ENCODE peak calls at places on chromosomes 2 and 18, in ten cellular contexts. One of them, this sample, is unnamed.

GRCh38 chr2:205989291-205990071 is 96.5 kb downstream of the INO80D start:
- DNase-seq in aorta: no peak
- DNase-seq in naive thymus-derived CD4-positive, alpha-beta T cell: no peak
- DNase-seq in neural progenitor cell: peak
- DNase-seq in Panc1: no peak
- DNase-seq in ovary: no peak
- DNase-seq in IMR-90: no peak
- DNase-seq in fibroblast of lung: no peak
- DNase-seq in PC-9: no peak
- DNase-seq in suprapubic skin: no peak
- DNase-seq in this sample: no peak

GRCh38 chr18:69109686-69110085 is 291.0 kb upstream of the DOK6 start:
- DNase-seq in neural progenitor cell: no peak
- DNase-seq in IMR-90: peak
- DNase-seq in ovary: no peak
- DNase-seq in Panc1: no peak
- DNase-seq in naive thymus-derived CD4-positive, alpha-beta T cell: no peak
- DNase-seq in PC-9: no peak
- DNase-seq in aorta: no peak
- DNase-seq in fibroblast of lung: peak
- DNase-seq in suprapubic skin: no peak
- DNase-seq in this sample: no peak

GRCh38 chr2:112053917-112054846 is 887 bp upstream of the TMEM87B start:
- DNase-seq in naive thymus-derived CD4-positive, alpha-beta T cell: peak
- DNase-seq in neural progenitor cell: peak
- DNase-seq in suprapubic skin: peak
- DNase-seq in IMR-90: peak
- DNase-seq in PC-9: peak
- DNase-seq in aorta: peak
- DNase-seq in Panc1: peak
- DNase-seq in fibroblast of lung: peak
- DNase-seq in ovary: peak
- DNase-seq in this sample: peak

GRCh38 chr18:61127714-61128485 is 205.3 kb upstream of the CDH20 start:
- DNase-seq in Panc1: no peak
- DNase-seq in ovary: no peak
- DNase-seq in suprapubic skin: no peak
- DNase-seq in naive thymus-derived CD4-positive, alpha-beta T cell: no peak
- DNase-seq in IMR-90: no peak
- DNase-seq in PC-9: no peak
- DNase-seq in neural progenitor cell: no peak
- DNase-seq in fibroblast of lung: no peak
- DNase-seq in aorta: no peak
- DNase-seq in this sample: no peak

GRCh38 chr18:46278481-46279465 is 174.6 kb downstream of the HAUS1 start:
- DNase-seq in aorta: no peak
- DNase-seq in neural progenitor cell: no peak
- DNase-seq in Panc1: no peak
- DNase-seq in ovary: no peak
- DNase-seq in naive thymus-derived CD4-positive, alpha-beta T cell: no peak
- DNase-seq in IMR-90: peak
- DNase-seq in suprapubic skin: no peak
- DNase-seq in PC-9: no peak
- DNase-seq in fibroblast of lung: peak
- DNase-seq in this sample: no peak

GRCh38 chr2:240932001-240932723 is 26.0 kb downstream of the CROCC2 start:
- DNase-seq in Panc1: no peak
- DNase-seq in naive thymus-derived CD4-positive, alpha-beta T cell: no peak
- DNase-seq in suprapubic skin: peak
- DNase-seq in aorta: no peak
- DNase-seq in neural progenitor cell: no peak
- DNase-seq in fibroblast of lung: no peak
- DNase-seq in ovary: no peak
- DNase-seq in IMR-90: no peak
- DNase-seq in PC-9: no peak
- DNase-seq in this sample: no peak

GRCh38 chr2:201984800-201985525 is 48.7 kb upstream of the FZD7 start:
- DNase-seq in suprapubic skin: no peak
- DNase-seq in ovary: no peak
- DNase-seq in PC-9: no peak
- DNase-seq in IMR-90: no peak
- DNase-seq in fibroblast of lung: no peak
- DNase-seq in naive thymus-derived CD4-positive, alpha-beta T cell: no peak
- DNase-seq in neural progenitor cell: no peak
- DNase-seq in Panc1: no peak
- DNase-seq in aorta: no peak
- DNase-seq in this sample: no peak

GRCh38 chr18:22342625-22343024 is 75.1 kb downstream of the CTAGE1 start:
- DNase-seq in IMR-90: peak
- DNase-seq in fibroblast of lung: peak
- DNase-seq in neural progenitor cell: no peak
- DNase-seq in Panc1: no peak
- DNase-seq in aorta: peak
- DNase-seq in PC-9: peak
- DNase-seq in naive thymus-derived CD4-positive, alpha-beta T cell: no peak
- DNase-seq in ovary: no peak
- DNase-seq in suprapubic skin: no peak
- DNase-seq in this sample: no peak

GRCh38 chr2:136048886-136049832 is 63.7 kb upstream of the DARS1 start:
- DNase-seq in IMR-90: no peak
- DNase-seq in Panc1: no peak
- DNase-seq in ovary: no peak
- DNase-seq in naive thymus-derived CD4-positive, alpha-beta T cell: no peak
- DNase-seq in fibroblast of lung: no peak
- DNase-seq in aorta: no peak
- DNase-seq in suprapubic skin: no peak
- DNase-seq in neural progenitor cell: no peak
- DNase-seq in PC-9: no peak
- DNase-seq in this sample: no peak

GRCh38 chr2:67476808-67477790 is 80.0 kb downstream of the ETAA1 start:
- DNase-seq in neural progenitor cell: peak
- DNase-seq in PC-9: peak
- DNase-seq in IMR-90: peak
- DNase-seq in naive thymus-derived CD4-positive, alpha-beta T cell: no peak
- DNase-seq in fibroblast of lung: peak
- DNase-seq in suprapubic skin: no peak
- DNase-seq in ovary: no peak
- DNase-seq in Panc1: peak
- DNase-seq in aorta: no peak
- DNase-seq in this sample: no peak

GRCh38 chr2:175605599-175605988 is 396.5 kb downstream of the LNPK start:
- DNase-seq in suprapubic skin: no peak
- DNase-seq in aorta: no peak
- DNase-seq in naive thymus-derived CD4-positive, alpha-beta T cell: no peak
- DNase-seq in Panc1: no peak
- DNase-seq in ovary: no peak
- DNase-seq in neural progenitor cell: no peak
- DNase-seq in IMR-90: no peak
- DNase-seq in PC-9: no peak
- DNase-seq in fibroblast of lung: no peak
- DNase-seq in this sample: no peak

GRCh38 chr2:127173073-127173472 is 47.0 kb downstream of the CYP27C1 start:
- DNase-seq in IMR-90: peak
- DNase-seq in ovary: no peak
- DNase-seq in neural progenitor cell: no peak
- DNase-seq in naive thymus-derived CD4-positive, alpha-beta T cell: no peak
- DNase-seq in fibroblast of lung: peak
- DNase-seq in PC-9: no peak
- DNase-seq in aorta: no peak
- DNase-seq in Panc1: no peak
- DNase-seq in suprapubic skin: no peak
- DNase-seq in this sample: no peak

GRCh38 chr2:189407161-189407943 is 33.9 kb upstream of the WDR75 start:
- DNase-seq in neural progenitor cell: no peak
- DNase-seq in naive thymus-derived CD4-positive, alpha-beta T cell: no peak
- DNase-seq in Panc1: no peak
- DNase-seq in suprapubic skin: no peak
- DNase-seq in aorta: no peak
- DNase-seq in ovary: no peak
- DNase-seq in PC-9: no peak
- DNase-seq in IMR-90: peak
- DNase-seq in fibroblast of lung: peak
- DNase-seq in this sample: no peak

GRCh38 chr2:37604716-37605115 is 66.7 kb downstream of the CDC42EP3 start:
- DNase-seq in aorta: no peak
- DNase-seq in neural progenitor cell: no peak
- DNase-seq in Panc1: no peak
- DNase-seq in naive thymus-derived CD4-positive, alpha-beta T cell: no peak
- DNase-seq in IMR-90: peak
- DNase-seq in suprapubic skin: no peak
- DNase-seq in fibroblast of lung: no peak
- DNase-seq in PC-9: no peak
- DNase-seq in ovary: no peak
- DNase-seq in this sample: no peak

GRCh38 chr2:207528980-207529329 is 807 bp upstream of the CREB1 start:
- DNase-seq in fibroblast of lung: peak
- DNase-seq in ovary: no peak
- DNase-seq in aorta: peak
- DNase-seq in neural progenitor cell: no peak
- DNase-seq in naive thymus-derived CD4-positive, alpha-beta T cell: peak
- DNase-seq in suprapubic skin: no peak
- DNase-seq in PC-9: no peak
- DNase-seq in IMR-90: no peak
- DNase-seq in Panc1: no peak
- DNase-seq in this sample: no peak

GRCh38 chr2:19367346-19367745 is 8.9 kb upstream of the OSR1 start:
- DNase-seq in suprapubic skin: no peak
- DNase-seq in aorta: no peak
- DNase-seq in ovary: no peak
- DNase-seq in PC-9: no peak
- DNase-seq in IMR-90: no peak
- DNase-seq in Panc1: no peak
- DNase-seq in neural progenitor cell: no peak
- DNase-seq in fibroblast of lung: no peak
- DNase-seq in naive thymus-derived CD4-positive, alpha-beta T cell: no peak
- DNase-seq in this sample: no peak
- H3K27ac ChIP-seq in suprapubic skin: no peak
- H3K27ac ChIP-seq in aorta: no peak
- H3K27ac ChIP-seq in ovary: no peak
- H3K27ac ChIP-seq in PC-9: no peak
- H3K27ac ChIP-seq in IMR-90: no peak
- H3K27ac ChIP-seq in Panc1: no peak
- H3K27ac ChIP-seq in neural progenitor cell: no peak
- H3K27ac ChIP-seq in fibroblast of lung: no peak
- H3K27ac ChIP-seq in naive thymus-derived CD4-positive, alpha-beta T cell: no peak
- H3K27ac ChIP-seq in this sample: no peak

GRCh38 chr2:9003616-9004337 is at the start of gene MBOAT2:
- DNase-seq in Panc1: no peak
- DNase-seq in ovary: peak
- DNase-seq in suprapubic skin: peak
- DNase-seq in neural progenitor cell: peak
- DNase-seq in PC-9: peak
- DNase-seq in fibroblast of lung: peak
- DNase-seq in aorta: peak
- DNase-seq in naive thymus-derived CD4-positive, alpha-beta T cell: peak
- DNase-seq in IMR-90: peak
- DNase-seq in this sample: peak
- H3K27ac ChIP-seq in Panc1: peak
- H3K27ac ChIP-seq in ovary: peak
- H3K27ac ChIP-seq in suprapubic skin: peak
- H3K27ac ChIP-seq in neural progenitor cell: peak
- H3K27ac ChIP-seq in PC-9: peak
- H3K27ac ChIP-seq in fibroblast of lung: peak
- H3K27ac ChIP-seq in aorta: peak
- H3K27ac ChIP-seq in naive thymus-derived CD4-positive, alpha-beta T cell: peak
- H3K27ac ChIP-seq in IMR-90: peak
- H3K27ac ChIP-seq in this sample: peak

DNA sequence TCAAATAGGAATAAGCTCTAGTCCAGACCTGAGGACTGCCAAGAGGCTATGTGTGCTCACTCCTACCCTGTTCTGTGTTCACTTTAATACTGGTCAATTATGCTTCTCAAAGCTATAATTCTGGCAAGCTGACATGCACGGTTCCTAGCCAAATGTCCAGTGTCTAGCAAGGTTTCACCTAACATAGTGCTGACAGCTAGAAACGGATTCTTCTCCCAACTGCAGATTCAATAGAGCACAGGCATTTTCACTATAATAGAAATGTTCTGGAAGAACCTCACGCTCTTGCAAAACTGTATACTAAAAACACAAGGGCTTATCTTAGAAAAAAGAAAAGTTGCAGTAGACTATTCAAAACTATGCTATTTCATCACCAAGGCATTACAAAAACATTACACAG is 45.1 kb downstream of the HDAC4 start:
- DNase-seq in ovary: no peak
- DNase-seq in aorta: no peak
- DNase-seq in suprapubic skin: no peak
- DNase-seq in PC-9: no peak
- DNase-seq in fibroblast of lung: no peak
- DNase-seq in Panc1: no peak
- DNase-seq in IMR-90: peak
- DNase-seq in neural progenitor cell: no peak
- DNase-seq in naive thymus-derived CD4-positive, alpha-beta T cell: no peak
- DNase-seq in this sample: no peak
- H3K27ac ChIP-seq in ovary: no peak
- H3K27ac ChIP-seq in aorta: no peak
- H3K27ac ChIP-seq in suprapubic skin: peak
- H3K27ac ChIP-seq in PC-9: no peak
- H3K27ac ChIP-seq in fibroblast of lung: no peak
- H3K27ac ChIP-seq in Panc1: no peak
- H3K27ac ChIP-seq in IMR-90: peak
- H3K27ac ChIP-seq in neural progenitor cell: no peak
- H3K27ac ChIP-seq in naive thymus-derived CD4-positive, alpha-beta T cell: no peak
- H3K27ac ChIP-seq in this sample: no peak

GRCh38 chr2:1601064-1601405 is 143.3 kb downstream of the PXDN start:
- DNase-seq in fibroblast of lung: no peak
- DNase-seq in Panc1: no peak
- DNase-seq in naive thymus-derived CD4-positive, alpha-beta T cell: no peak
- DNase-seq in PC-9: no peak
- DNase-seq in neural progenitor cell: no peak
- DNase-seq in ovary: no peak
- DNase-seq in IMR-90: no peak
- DNase-seq in suprapubic skin: peak
- DNase-seq in aorta: no peak
- DNase-seq in this sample: peak

GRCh38 chr2:1598800-1599199 is 145.5 kb downstream of the PXDN start:
- DNase-seq in aorta: no peak
- DNase-seq in neural progenitor cell: no peak
- DNase-seq in suprapubic skin: peak
- DNase-seq in fibroblast of lung: no peak
- DNase-seq in Panc1: no peak
- DNase-seq in PC-9: no peak
- DNase-seq in IMR-90: no peak
- DNase-seq in naive thymus-derived CD4-positive, alpha-beta T cell: no peak
- DNase-seq in ovary: no peak
- DNase-seq in this sample: peak

GRCh38 chr2:1599301-1600085 is 144.8 kb downstream of the PXDN start:
- DNase-seq in ovary: no peak
- DNase-seq in aorta: no peak
- DNase-seq in suprapubic skin: peak
- DNase-seq in naive thymus-derived CD4-positive, alpha-beta T cell: no peak
- DNase-seq in neural progenitor cell: no peak
- DNase-seq in PC-9: no peak
- DNase-seq in fibroblast of lung: no peak
- DNase-seq in Panc1: no peak
- DNase-seq in IMR-90: no peak
- DNase-seq in this sample: peak

GRCh38 chr2:1601471-1602358 is 142.6 kb downstream of the PXDN start:
- DNase-seq in naive thymus-derived CD4-positive, alpha-beta T cell: no peak
- DNase-seq in IMR-90: no peak
- DNase-seq in Panc1: no peak
- DNase-seq in fibroblast of lung: no peak
- DNase-seq in ovary: peak
- DNase-seq in aorta: no peak
- DNase-seq in PC-9: no peak
- DNase-seq in suprapubic skin: peak
- DNase-seq in neural progenitor cell: no peak
- DNase-seq in this sample: peak

GRCh38 chr2:1600191-1601063 is 143.9 kb downstream of the PXDN start:
- DNase-seq in suprapubic skin: peak
- DNase-seq in Panc1: peak
- DNase-seq in ovary: peak
- DNase-seq in IMR-90: peak
- DNase-seq in naive thymus-derived CD4-positive, alpha-beta T cell: no peak
- DNase-seq in neural progenitor cell: no peak
- DNase-seq in fibroblast of lung: no peak
- DNase-seq in aorta: no peak
- DNase-seq in PC-9: peak
- DNase-seq in this sample: peak
- H3K27ac ChIP-seq in suprapubic skin: no peak
- H3K27ac ChIP-seq in Panc1: peak
- H3K27ac ChIP-seq in ovary: peak
- H3K27ac ChIP-seq in IMR-90: peak
- H3K27ac ChIP-seq in naive thymus-derived CD4-positive, alpha-beta T cell: no peak
- H3K27ac ChIP-seq in neural progenitor cell: no peak
- H3K27ac ChIP-seq in fibroblast of lung: peak
- H3K27ac ChIP-seq in aorta: no peak
- H3K27ac ChIP-seq in PC-9: peak
- H3K27ac ChIP-seq in this sample: no peak